ENCODE peak calls at places on chromosomes 5 and 9, in six cellular contexts. One of them, this sample, is unnamed.

GRCh38 chr5:132905938-132906337 is 32.5 kb downstream of the LEAP2 start:
- DNase-seq in omental fat pad: no peak
- DNase-seq in activated CD8-positive, alpha-beta T cell treated with anti-CD3 and anti-CD28 coated beads for 36 hours: no peak
- DNase-seq in cardiac fibroblast: peak; percentile 54
- DNase-seq in pancreas: no peak
- DNase-seq in HFFc6: no peak
- DNase-seq in this sample: no peak

GRCh38 chr9:137082222-137082924 is 4.4 kb upstream of the MAN1B1 start:
- DNase-seq in pancreas: no peak
- DNase-seq in activated CD8-positive, alpha-beta T cell treated with anti-CD3 and anti-CD28 coated beads for 36 hours: no peak
- DNase-seq in HFFc6: no peak
- DNase-seq in omental fat pad: no peak
- DNase-seq in cardiac fibroblast: no peak
- DNase-seq in this sample: no peak

GRCh38 chr5:133384120-133384855 is 228.1 kb downstream of the FSTL4 start:
- DNase-seq in HFFc6: no peak
- DNase-seq in activated CD8-positive, alpha-beta T cell treated with anti-CD3 and anti-CD28 coated beads for 36 hours: no peak
- DNase-seq in pancreas: no peak
- DNase-seq in cardiac fibroblast: no peak
- DNase-seq in omental fat pad: no peak
- DNase-seq in this sample: no peak

GRCh38 chr9:89604463-89605180 is at the start of gene GADD45G:
- DNase-seq in pancreas: peak; percentile 94
- DNase-seq in activated CD8-positive, alpha-beta T cell treated with anti-CD3 and anti-CD28 coated beads for 36 hours: peak; percentile 94
- DNase-seq in HFFc6: peak; percentile 57
- DNase-seq in cardiac fibroblast: peak; percentile 86
- DNase-seq in omental fat pad: peak; percentile 71
- DNase-seq in this sample: peak; percentile 72

GRCh38 chr5:35783551-35783950 is 73.1 kb upstream of the IL7R start:
- DNase-seq in activated CD8-positive, alpha-beta T cell treated with anti-CD3 and anti-CD28 coated beads for 36 hours: no peak
- DNase-seq in omental fat pad: no peak
- DNase-seq in pancreas: no peak
- DNase-seq in cardiac fibroblast: no peak
- DNase-seq in HFFc6: no peak
- DNase-seq in this sample: no peak

GRCh38 chr5:1882337-1883119 is at the start of gene IRX4:
- DNase-seq in pancreas: no peak
- DNase-seq in activated CD8-positive, alpha-beta T cell treated with anti-CD3 and anti-CD28 coated beads for 36 hours: no peak
- DNase-seq in HFFc6: no peak
- DNase-seq in cardiac fibroblast: peak; percentile 19
- DNase-seq in omental fat pad: no peak
- DNase-seq in this sample: no peak

GRCh38 chr9:132670359-132670815 is at the start of gene GTF3C4:
- DNase-seq in cardiac fibroblast: peak; percentile 83
- DNase-seq in HFFc6: peak; percentile 66
- DNase-seq in omental fat pad: peak; percentile 83
- DNase-seq in activated CD8-positive, alpha-beta T cell treated with anti-CD3 and anti-CD28 coated beads for 36 hours: peak; percentile 87
- DNase-seq in pancreas: peak; percentile 76
- DNase-seq in this sample: peak; percentile 90

GRCh38 chr5:115816226-115817042 is at the start of gene CDO1:
- DNase-seq in HFFc6: no peak
- DNase-seq in pancreas: peak; percentile 22
- DNase-seq in activated CD8-positive, alpha-beta T cell treated with anti-CD3 and anti-CD28 coated beads for 36 hours: peak; percentile 57
- DNase-seq in omental fat pad: no peak
- DNase-seq in cardiac fibroblast: peak; percentile 54
- DNase-seq in this sample: no peak

GRCh38 chr9:114004221-114004716 is 73.8 kb downstream of the AMBP start:
- DNase-seq in pancreas: no peak
- DNase-seq in HFFc6: no peak
- DNase-seq in activated CD8-positive, alpha-beta T cell treated with anti-CD3 and anti-CD28 coated beads for 36 hours: no peak
- DNase-seq in omental fat pad: no peak
- DNase-seq in cardiac fibroblast: peak; percentile 41
- DNase-seq in this sample: no peak

GRCh38 chr9:87816041-87816440 is 66.6 kb upstream of the SPATA31E1 start:
- DNase-seq in activated CD8-positive, alpha-beta T cell treated with anti-CD3 and anti-CD28 coated beads for 36 hours: no peak
- DNase-seq in cardiac fibroblast: peak; percentile 72
- DNase-seq in omental fat pad: no peak
- DNase-seq in HFFc6: no peak
- DNase-seq in pancreas: no peak
- DNase-seq in this sample: no peak

GRCh38 chr5:128099944-128100343 is 16.4 kb downstream of the SLC12A2 start:
- DNase-seq in pancreas: no peak
- DNase-seq in omental fat pad: no peak
- DNase-seq in HFFc6: no peak
- DNase-seq in activated CD8-positive, alpha-beta T cell treated with anti-CD3 and anti-CD28 coated beads for 36 hours: no peak
- DNase-seq in cardiac fibroblast: no peak
- DNase-seq in this sample: no peak

GRCh38 chr5:90055831-90056328 is 353.7 kb downstream of the CETN3 start:
- DNase-seq in HFFc6: no peak
- DNase-seq in omental fat pad: no peak
- DNase-seq in cardiac fibroblast: peak; percentile 68
- DNase-seq in activated CD8-positive, alpha-beta T cell treated with anti-CD3 and anti-CD28 coated beads for 36 hours: no peak
- DNase-seq in pancreas: no peak
- DNase-seq in this sample: no peak

GRCh38 chr9:136942881-136943230 is 1.7 kb downstream of the FBXW5 start:
- DNase-seq in omental fat pad: no peak
- DNase-seq in pancreas: no peak
- DNase-seq in cardiac fibroblast: no peak
- DNase-seq in activated CD8-positive, alpha-beta T cell treated with anti-CD3 and anti-CD28 coated beads for 36 hours: no peak
- DNase-seq in HFFc6: no peak
- DNase-seq in this sample: no peak

GRCh38 chr5:1792842-1793266 is 6.8 kb downstream of the MRPL36 start:
- DNase-seq in pancreas: no peak
- DNase-seq in HFFc6: peak; percentile 93
- DNase-seq in cardiac fibroblast: peak; percentile 85
- DNase-seq in omental fat pad: no peak
- DNase-seq in activated CD8-positive, alpha-beta T cell treated with anti-CD3 and anti-CD28 coated beads for 36 hours: peak; percentile 91
- DNase-seq in this sample: peak; percentile 53

GRCh38 chr9:125797857-125798399 is 50.8 kb downstream of the PBX3 start:
- DNase-seq in activated CD8-positive, alpha-beta T cell treated with anti-CD3 and anti-CD28 coated beads for 36 hours: no peak
- DNase-seq in pancreas: no peak
- DNase-seq in cardiac fibroblast: no peak
- DNase-seq in omental fat pad: no peak
- DNase-seq in HFFc6: no peak
- DNase-seq in this sample: no peak

GRCh38 chr5:71684309-71684708 is 34.8 kb upstream of the CARTPT start:
- DNase-seq in cardiac fibroblast: no peak
- DNase-seq in pancreas: no peak
- DNase-seq in HFFc6: no peak
- DNase-seq in omental fat pad: no peak
- DNase-seq in activated CD8-positive, alpha-beta T cell treated with anti-CD3 and anti-CD28 coated beads for 36 hours: no peak
- DNase-seq in this sample: no peak

GRCh38 chr9:121323449-121324151 is 46.5 kb downstream of the STOM start:
- DNase-seq in pancreas: no peak
- DNase-seq in cardiac fibroblast: no peak
- DNase-seq in activated CD8-positive, alpha-beta T cell treated with anti-CD3 and anti-CD28 coated beads for 36 hours: no peak
- DNase-seq in omental fat pad: no peak
- DNase-seq in HFFc6: no peak
- DNase-seq in this sample: no peak

GRCh38 chr5:106755789-106756188 is 914.9 kb downstream of the EFNA5 start:
- DNase-seq in omental fat pad: no peak
- DNase-seq in cardiac fibroblast: no peak
- DNase-seq in HFFc6: no peak
- DNase-seq in pancreas: no peak
- DNase-seq in activated CD8-positive, alpha-beta T cell treated with anti-CD3 and anti-CD28 coated beads for 36 hours: no peak
- DNase-seq in this sample: no peak

GRCh38 chr9:96241391-96241809 is 60.6 kb downstream of the HSD17B3 start:
- DNase-seq in omental fat pad: no peak
- DNase-seq in cardiac fibroblast: no peak
- DNase-seq in activated CD8-positive, alpha-beta T cell treated with anti-CD3 and anti-CD28 coated beads for 36 hours: peak; percentile 81
- DNase-seq in pancreas: no peak
- DNase-seq in HFFc6: no peak
- DNase-seq in this sample: no peak

GRCh38 chr5:16057277-16057676 is 122.3 kb downstream of the MARCHF11 start:
- DNase-seq in omental fat pad: no peak
- DNase-seq in pancreas: no peak
- DNase-seq in HFFc6: no peak
- DNase-seq in activated CD8-positive, alpha-beta T cell treated with anti-CD3 and anti-CD28 coated beads for 36 hours: no peak
- DNase-seq in cardiac fibroblast: no peak
- DNase-seq in this sample: no peak

GRCh38 chr5:159581502-159582249 is 251.4 kb upstream of the IL12B start:
- DNase-seq in activated CD8-positive, alpha-beta T cell treated with anti-CD3 and anti-CD28 coated beads for 36 hours: no peak
- DNase-seq in HFFc6: peak; percentile 48
- DNase-seq in pancreas: peak; percentile 40
- DNase-seq in cardiac fibroblast: peak; percentile 80
- DNase-seq in omental fat pad: no peak
- DNase-seq in this sample: no peak

GRCh38 chr5:147188200-147189108 is 46.4 kb upstream of the STK32A start:
- DNase-seq in pancreas: peak; percentile 38
- DNase-seq in activated CD8-positive, alpha-beta T cell treated with anti-CD3 and anti-CD28 coated beads for 36 hours: peak; percentile 54
- DNase-seq in cardiac fibroblast: peak; percentile 80
- DNase-seq in HFFc6: peak; percentile 66
- DNase-seq in omental fat pad: no peak
- DNase-seq in this sample: no peak

GRCh38 chr5:179244051-179244450 is 101.2 kb downstream of the ADAMTS2 start:
- DNase-seq in omental fat pad: no peak
- DNase-seq in cardiac fibroblast: peak; percentile 22
- DNase-seq in HFFc6: no peak
- DNase-seq in activated CD8-positive, alpha-beta T cell treated with anti-CD3 and anti-CD28 coated beads for 36 hours: no peak
- DNase-seq in pancreas: no peak
- DNase-seq in this sample: no peak

GRCh38 chr9:21688108-21689102 is 114.0 kb upstream of the MTAP start:
- DNase-seq in pancreas: no peak
- DNase-seq in HFFc6: peak; percentile 69
- DNase-seq in cardiac fibroblast: peak; percentile 82
- DNase-seq in omental fat pad: no peak
- DNase-seq in activated CD8-positive, alpha-beta T cell treated with anti-CD3 and anti-CD28 coated beads for 36 hours: peak; percentile 7
- DNase-seq in this sample: no peak
- TF ChIP-seq CTCF in pancreas: no peak
- TF ChIP-seq CTCF in HFFc6: no peak
- TF ChIP-seq CTCF in cardiac fibroblast: no peak
- TF ChIP-seq CTCF in omental fat pad: no peak
- TF ChIP-seq CTCF in activated CD8-positive, alpha-beta T cell treated with anti-CD3 and anti-CD28 coated beads for 36 hours: no peak
- TF ChIP-seq CTCF in this sample: no peak

GRCh38 chr9:85717220-85717619 is 24.5 kb downstream of the AGTPBP1 start:
- DNase-seq in activated CD8-positive, alpha-beta T cell treated with anti-CD3 and anti-CD28 coated beads for 36 hours: no peak
- DNase-seq in omental fat pad: no peak
- DNase-seq in cardiac fibroblast: no peak
- DNase-seq in HFFc6: no peak
- DNase-seq in pancreas: no peak
- DNase-seq in this sample: peak; percentile 51
- TF ChIP-seq CTCF in activated CD8-positive, alpha-beta T cell treated with anti-CD3 and anti-CD28 coated beads for 36 hours: no peak
- TF ChIP-seq CTCF in omental fat pad: no peak
- TF ChIP-seq CTCF in cardiac fibroblast: no peak
- TF ChIP-seq CTCF in HFFc6: no peak
- TF ChIP-seq CTCF in pancreas: no peak
- TF ChIP-seq CTCF in this sample: no peak

GRCh38 chr5:6632931-6633468 is at the start of the genes NSUN2 and SRD5A1:
- DNase-seq in activated CD8-positive, alpha-beta T cell treated with anti-CD3 and anti-CD28 coated beads for 36 hours: peak; percentile 92
- DNase-seq in cardiac fibroblast: peak; percentile 96
- DNase-seq in pancreas: peak; percentile 83
- DNase-seq in omental fat pad: peak; percentile 62
- DNase-seq in HFFc6: peak; percentile 74
- DNase-seq in this sample: peak; percentile 95

GRCh38 chr5:6634327-6634713 is 1.1 kb downstream of the SRD5A1 start:
- DNase-seq in pancreas: no peak
- DNase-seq in HFFc6: no peak
- DNase-seq in activated CD8-positive, alpha-beta T cell treated with anti-CD3 and anti-CD28 coated beads for 36 hours: no peak
- DNase-seq in cardiac fibroblast: peak; percentile 5
- DNase-seq in omental fat pad: no peak
- DNase-seq in this sample: no peak

GRCh38 chr5:6631441-6631840 is 1.4 kb downstream of the NSUN2 start:
- DNase-seq in cardiac fibroblast: peak; percentile 9
- DNase-seq in HFFc6: no peak
- DNase-seq in omental fat pad: no peak
- DNase-seq in activated CD8-positive, alpha-beta T cell treated with anti-CD3 and anti-CD28 coated beads for 36 hours: no peak
- DNase-seq in pancreas: no peak
- DNase-seq in this sample: no peak

GRCh38 chr5:6633469-6634326 is 458 bp downstream of the SRD5A1 start:
- DNase-seq in HFFc6: peak; percentile 21
- DNase-seq in pancreas: no peak
- DNase-seq in omental fat pad: no peak
- DNase-seq in cardiac fibroblast: peak; percentile 12
- DNase-seq in activated CD8-positive, alpha-beta T cell treated with anti-CD3 and anti-CD28 coated beads for 36 hours: peak; percentile 58
- DNase-seq in this sample: no peak

DNA sequence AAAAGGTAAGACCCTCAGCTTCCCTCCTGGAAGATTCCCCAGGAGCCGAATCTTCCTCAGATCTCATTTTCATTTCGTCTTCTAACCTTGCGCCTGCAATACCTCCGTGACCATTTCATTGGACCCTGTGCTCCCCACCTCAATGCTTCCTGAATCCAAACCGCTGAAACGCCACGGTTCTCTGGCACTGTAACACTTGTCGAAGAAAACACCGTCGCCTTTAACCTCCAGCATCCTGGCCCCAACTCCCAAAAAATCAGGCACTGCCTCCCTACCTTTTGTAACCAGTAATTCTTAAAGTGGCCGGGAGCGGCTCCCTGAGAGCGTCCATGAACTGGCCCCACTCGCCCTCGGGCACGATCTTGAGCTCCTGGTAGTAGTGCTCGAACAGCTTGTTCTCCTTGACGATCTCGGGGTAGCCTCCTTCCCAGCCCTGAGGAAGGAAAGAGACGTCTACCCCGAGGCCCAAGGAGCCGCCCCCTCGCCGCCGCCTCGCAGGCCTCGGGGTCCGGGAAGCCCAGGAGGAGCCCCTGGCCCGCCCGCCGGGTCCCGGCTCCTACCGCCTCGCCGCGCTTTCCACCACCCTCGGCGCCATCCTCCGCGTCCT is 417 bp downstream of the NSUN2 start:
- DNase-seq in cardiac fibroblast: peak; percentile 28
- DNase-seq in pancreas: no peak
- DNase-seq in omental fat pad: no peak
- DNase-seq in activated CD8-positive, alpha-beta T cell treated with anti-CD3 and anti-CD28 coated beads for 36 hours: peak; percentile 38
- DNase-seq in HFFc6: peak; percentile 17
- DNase-seq in this sample: no peak
- TF ChIP-seq CTCF in cardiac fibroblast: peak; percentile 15
- TF ChIP-seq CTCF in pancreas: no peak
- TF ChIP-seq CTCF in omental fat pad: no peak
- TF ChIP-seq CTCF in activated CD8-positive, alpha-beta T cell treated with anti-CD3 and anti-CD28 coated beads for 36 hours: no peak
- TF ChIP-seq CTCF in HFFc6: peak; percentile 34
- TF ChIP-seq CTCF in this sample: no peak

GRCh38 chr5:82169892-82170291 is 108.3 kb downstream of the RPS23 start:
- DNase-seq in omental fat pad: no peak
- DNase-seq in pancreas: no peak
- DNase-seq in HFFc6: no peak
- DNase-seq in activated CD8-positive, alpha-beta T cell treated with anti-CD3 and anti-CD28 coated beads for 36 hours: no peak
- DNase-seq in cardiac fibroblast: no peak
- DNase-seq in this sample: no peak

GRCh38 chr5:82178378-82178777 is 99.8 kb downstream of the RPS23 start:
- DNase-seq in activated CD8-positive, alpha-beta T cell treated with anti-CD3 and anti-CD28 coated beads for 36 hours: no peak
- DNase-seq in cardiac fibroblast: no peak
- DNase-seq in omental fat pad: no peak
- DNase-seq in pancreas: no peak
- DNase-seq in HFFc6: no peak
- DNase-seq in this sample: no peak

GRCh38 chr5:82176115-82176514 is 102.0 kb downstream of the RPS23 start:
- DNase-seq in activated CD8-positive, alpha-beta T cell treated with anti-CD3 and anti-CD28 coated beads for 36 hours: no peak
- DNase-seq in cardiac fibroblast: no peak
- DNase-seq in omental fat pad: no peak
- DNase-seq in pancreas: no peak
- DNase-seq in HFFc6: no peak
- DNase-seq in this sample: no peak

GRCh38 chr5:82174128-82174918 is 103.8 kb downstream of the RPS23 start:
- DNase-seq in omental fat pad: peak; percentile 29
- DNase-seq in activated CD8-positive, alpha-beta T cell treated with anti-CD3 and anti-CD28 coated beads for 36 hours: peak; percentile 89
- DNase-seq in cardiac fibroblast: peak; percentile 80
- DNase-seq in HFFc6: peak; percentile 72
- DNase-seq in pancreas: peak; percentile 25
- DNase-seq in this sample: peak; percentile 44

DNA sequence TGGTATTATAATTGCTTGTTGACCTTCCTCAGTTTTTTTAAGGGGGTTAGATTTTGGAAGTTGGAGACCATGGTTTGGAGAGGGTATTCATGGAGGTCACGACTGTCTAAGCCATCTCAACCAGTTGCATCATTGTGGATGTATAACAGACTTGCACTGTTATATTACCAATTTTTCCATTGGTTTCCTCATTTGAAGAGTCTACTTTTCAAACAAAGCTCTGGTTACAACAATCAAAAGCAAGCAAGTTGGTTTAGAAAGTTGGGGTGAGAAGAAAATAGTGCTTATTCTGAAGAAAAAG is 103.3 kb downstream of the RPS23 start:
- DNase-seq in omental fat pad: no peak
- DNase-seq in HFFc6: no peak
- DNase-seq in activated CD8-positive, alpha-beta T cell treated with anti-CD3 and anti-CD28 coated beads for 36 hours: no peak
- DNase-seq in cardiac fibroblast: no peak
- DNase-seq in pancreas: no peak
- DNase-seq in this sample: no peak
- TF ChIP-seq CTCF in omental fat pad: no peak
- TF ChIP-seq CTCF in HFFc6: peak; percentile 42
- TF ChIP-seq CTCF in activated CD8-positive, alpha-beta T cell treated with anti-CD3 and anti-CD28 coated beads for 36 hours: no peak
- TF ChIP-seq CTCF in cardiac fibroblast: no peak
- TF ChIP-seq CTCF in pancreas: no peak
- TF ChIP-seq CTCF in this sample: peak; percentile 28

This sample was measured in natural killer cell.